ENCODE peak calls at places on chromosomes 13 and 19, in eight cellular contexts. C is astrocyte of the spinal cord, J is keratinocyte, D is cardiac fibroblast, G is ascending aorta, P is fibroblast of villous mesenchyme, A is AG04450, Z is GM23338. Y is an unnamed sample.

GRCh38 chr13:101262306-101262705 is 154.0 kb downstream of the NALCN start:
- DNase-seq in D (no peak), A (no peak), C (no peak), Z (no peak), J (no peak), G (no peak), P (no peak), Y (no peak)

GRCh38 chr13:77836423-77836822 is 82.2 kb downstream of the EDNRB start:
- DNase-seq in G (no peak), D (no peak), P (peak; percentile 88), Z (no peak), A (no peak), C (no peak), J (no peak), Y (no peak)

GRCh38 chr13:59771272-59771671 is 392.5 kb downstream of the DIAPH3 start:
- DNase-seq in A (no peak), G (no peak), Z (peak; percentile 43), C (peak; percentile 33), D (peak; percentile 57), J (no peak), P (peak; percentile 41), Y (peak; percentile 59)

GRCh38 chr19:10501971-10502523 is 1.1 kb downstream of the KEAP1 start:
- DNase-seq in Z (peak; percentile 58), C (peak; percentile 35), P (peak; percentile 42), D (no peak), J (no peak), G (no peak), A (no peak), Y (peak; percentile 26)

GRCh38 chr19:42290523-42291436 is 11.2 kb upstream of the PRR19 start:
- DNase-seq in Z (peak; percentile 44), G (no peak), J (no peak), C (no peak), D (no peak), A (no peak), P (no peak), Y (no peak)

GRCh38 chr19:13483215-13483614 is 23.1 kb downstream of the CACNA1A start:
- DNase-seq in J (no peak), A (no peak), C (no peak), G (no peak), P (no peak), Z (no peak), D (no peak), Y (no peak)

GRCh38 chr19:20423381-20424207 is 142.0 kb downstream of the ZNF737 start:
- DNase-seq in G (peak; percentile 26), A (no peak), J (peak; percentile 36), C (peak; percentile 43), P (peak; percentile 65), Z (peak; percentile 73), D (peak; percentile 88), Y (peak; percentile 71)

GRCh38 chr19:55857974-55858373 is 21.6 kb downstream of the NLRP4 start:
- DNase-seq in D (no peak), G (no peak), P (no peak), J (no peak), Z (no peak), A (no peak), C (no peak), Y (no peak)

GRCh38 chr19:1935484-1936208 is 5.3 kb upstream of the CSNK1G2 start:
- DNase-seq in G (no peak), J (no peak), P (no peak), C (peak; percentile 8), Z (peak; percentile 63), D (peak; percentile 70), A (no peak), Y (peak; percentile 57)

GRCh38 chr13:93621966-93622365 is 395.4 kb downstream of the GPC6 start:
- DNase-seq in C (no peak), A (no peak), D (no peak), G (no peak), J (no peak), P (no peak), Z (no peak), Y (no peak)

GRCh38 chr13:67736646-67737420 is 506.7 kb upstream of the PCDH9 start:
- DNase-seq in P (peak; percentile 33), D (peak; percentile 85), J (no peak), Z (peak; percentile 77), A (peak; percentile 37), C (peak; percentile 95), G (no peak), Y (peak; percentile 78)

GRCh38 chr19:658916-659839 is 3.8 kb downstream of the RNF126 start:
- DNase-seq in P (peak; percentile 78), Z (no peak), C (no peak), A (no peak), G (no peak), J (peak; percentile 70), D (peak; percentile 78), Y (no peak)

GRCh38 chr13:43544011-43544410 is 242.8 kb downstream of the ENOX1 start:
- DNase-seq in C (peak; percentile 19), Z (no peak), G (no peak), D (peak; percentile 66), J (no peak), P (peak; percentile 40), A (no peak), Y (peak; percentile 28)

GRCh38 chr19:40801449-40802299 is 2.7 kb downstream of the EGLN2 start:
- DNase-seq in Z (no peak), G (no peak), P (no peak), J (no peak), C (no peak), D (no peak), A (no peak), Y (no peak)

GRCh38 chr19:40800339-40800996 is 1.5 kb downstream of the EGLN2 start:
- DNase-seq in D (no peak), P (no peak), A (no peak), Z (no peak), J (no peak), C (no peak), G (no peak), Y (no peak)

GRCh38 chr19:40802300-40803169 is 3.5 kb downstream of the EGLN2 start:
- DNase-seq in J (no peak), A (no peak), G (no peak), D (no peak), Z (no peak), C (no peak), P (no peak), Y (no peak)

GRCh38 chr19:40799558-40800338 is 757 bp downstream of the EGLN2 start:
- DNase-seq in G (no peak), Z (peak; percentile 69), J (no peak), P (peak; percentile 42), D (no peak), C (no peak), A (no peak), Y (peak; percentile 42)

DNA sequence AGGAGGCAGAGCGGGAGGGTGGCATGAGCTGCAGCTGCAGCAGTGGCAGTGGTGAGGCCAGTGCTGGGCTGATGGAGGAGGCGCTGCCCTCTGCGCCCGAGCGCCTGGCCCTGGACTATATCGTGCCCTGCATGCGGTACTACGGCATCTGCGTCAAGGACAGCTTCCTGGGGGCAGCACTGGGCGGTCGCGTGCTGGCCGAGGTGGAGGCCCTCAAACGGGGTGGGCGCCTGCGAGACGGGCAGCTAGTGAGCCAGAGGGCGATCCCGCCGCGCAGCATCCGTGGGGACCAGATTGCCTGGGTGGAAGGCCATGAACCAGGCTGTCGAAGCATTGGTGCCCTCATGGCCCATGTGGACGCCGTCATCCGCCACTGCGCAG is 2.0 kb downstream of the EGLN2 start:
- DNase-seq in G (no peak), C (no peak), P (no peak), D (no peak), A (no peak), Z (no peak), J (no peak), Y (no peak)
- TF ChIP-seq CTCF in G (no peak), C (no peak), P (no peak), D (no peak), A (no peak), Z (no peak), J (no peak), Y (no peak)

DNA sequence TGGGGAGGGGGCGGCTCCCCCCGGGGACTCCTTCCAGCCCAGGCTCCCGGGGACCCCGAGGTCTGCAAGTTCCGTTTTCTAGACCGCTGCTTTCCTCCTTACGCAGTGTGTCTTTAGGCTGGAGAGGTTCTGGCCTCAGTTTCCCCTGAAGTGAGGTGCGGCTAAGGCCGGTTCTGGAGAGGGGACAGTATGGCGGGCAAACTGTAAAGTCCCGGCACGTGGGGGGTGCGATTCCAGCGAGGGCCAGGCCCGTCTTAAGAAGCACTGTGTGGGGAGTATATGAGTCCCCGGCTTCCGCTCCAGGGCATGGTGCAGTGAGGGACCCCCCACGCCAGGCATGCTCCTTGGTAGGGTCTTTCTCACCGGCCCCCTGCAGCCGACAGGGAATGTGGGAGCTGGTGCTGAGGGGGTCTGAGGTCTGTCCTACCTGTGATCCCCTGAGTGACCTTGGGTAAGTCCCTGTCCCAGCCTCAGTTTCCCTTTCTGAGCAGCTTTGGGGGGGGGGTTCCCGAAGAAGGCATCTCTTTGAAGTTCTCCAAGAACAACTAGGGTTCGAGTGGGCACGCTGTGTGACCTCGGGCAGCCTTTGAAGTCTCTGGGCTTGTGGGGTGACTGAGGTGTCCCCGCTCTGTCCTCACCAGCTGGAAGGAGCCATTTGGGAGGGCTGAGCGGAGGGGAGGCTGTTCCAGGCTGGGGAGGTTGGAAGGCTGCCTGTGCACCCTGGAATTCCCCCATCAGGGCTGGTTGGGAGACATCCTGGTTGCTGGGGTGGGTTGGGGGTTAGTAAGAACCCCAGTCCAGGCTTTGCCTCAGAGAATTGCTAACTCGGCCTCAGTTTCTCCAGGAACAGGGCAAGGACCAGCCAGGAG is 1.4 kb downstream of the NFIC start:
- DNase-seq in D (no peak), A (no peak), G (no peak), P (no peak), Z (no peak), C (no peak), J (no peak), Y (no peak)
- H3K4me3 ChIP-seq in D (peak overlapping the region; percentile 80), A (peak overlapping the region; percentile 76), G (peak overlapping the region; percentile 99), P (peak overlapping the region; percentile 85), Z (peak overlapping the region; percentile 57), C (peak overlapping the region; percentile 79), J (peak overlapping the region; percentile 83), Y (peak overlapping the region; percentile 74)

GRCh38 chr13:102903659-102904407 is 58.0 kb downstream of the ERCC5 start:
- DNase-seq in C (peak; percentile 43), D (peak; percentile 44), Z (peak; percentile 56), A (no peak), G (no peak), J (no peak), P (peak; percentile 44), Y (peak; percentile 57)
- TF ChIP-seq CTCF in C (peak; percentile 46), D (peak; percentile 42), Z (peak; percentile 71), A (peak; percentile 50), G (no peak), J (no peak), P (peak; percentile 61), Y (peak; percentile 52)

GRCh38 chr13:24233351-24233901 is 72.9 kb downstream of the SPATA13 start:
- DNase-seq in G (no peak), D (peak; percentile 43), A (peak; percentile 16), C (peak; percentile 80), J (no peak), Z (peak; percentile 56), P (peak; percentile 64), Y (peak; percentile 94)

GRCh38 chr13:24232037-24232436 is 71.5 kb downstream of the SPATA13 start:
- DNase-seq in C (no peak), A (no peak), P (no peak), D (no peak), G (no peak), Z (no peak), J (no peak), Y (no peak)

GRCh38 chr13:24230428-24231072 is 70.0 kb downstream of the SPATA13 start:
- DNase-seq in J (no peak), P (no peak), Z (no peak), A (no peak), C (no peak), G (no peak), D (no peak), Y (no peak)

GRCh38 chr13:24232474-24232873 is 72.0 kb downstream of the SPATA13 start:
- DNase-seq in J (no peak), G (no peak), A (no peak), P (no peak), Z (peak; percentile 63), D (no peak), C (no peak), Y (no peak)

GRCh38 chr13:24234200-24234915 is 73.8 kb downstream of the SPATA13 start:
- DNase-seq in G (no peak), Z (no peak), P (no peak), C (no peak), J (no peak), D (no peak), A (no peak), Y (no peak)
- H3K4me3 ChIP-seq in G (no peak overlapping the region), Z (no peak overlapping the region), P (no peak overlapping the region), C (no peak overlapping the region), J (no peak overlapping the region), D (no peak overlapping the region), A (no peak overlapping the region), Y (no peak overlapping the region)